ENCODE peak calls at places on chromosomes 12 and 14, in six cellular contexts. U is GM23338, L is neuronal stem cell, O is upper lobe of right lung, V is HAP-1, F is psoas muscle. D is an unnamed sample. For H3K27me3 and H3K36me3, the result is how much of the 10 kb centered on the place peaks cover.

GRCh38 chr14:68111733-68112270 is 292.2 kb downstream of the RAD51B start:
- DNase-seq in U (no peak), L (no peak), O (no peak), V (no peak), F (no peak), D (no peak)

GRCh38 chr14:42665083-42665482 is 1058.4 kb downstream of the LRFN5 start:
- DNase-seq in U (no peak), L (no peak), O (no peak), V (no peak), F (no peak), D (no peak)

GRCh38 chr14:30223385-30223785 is 295.7 kb upstream of the PRKD1 start:
- DNase-seq in U (no peak), L (no peak), O (peak), V (no peak), F (peak), D (no peak)

GRCh38 chr12:117051380-117051779 is 47.8 kb downstream of the TESC start:
- DNase-seq in U (no peak), L (no peak), O (no peak), V (no peak), F (no peak), D (no peak)

GRCh38 chr12:43586646-43587245 is 34.7 kb upstream of the ADAMTS20 start:
- DNase-seq in U (no peak), L (no peak), O (no peak), V (no peak), F (no peak), D (no peak)

GRCh38 chr12:94783862-94784261 is 133.5 kb upstream of the TMCC3 start:
- DNase-seq in U (no peak), L (no peak), O (no peak), V (peak), F (no peak), D (no peak)

GRCh38 chr12:107931761-107932160 is 157.3 kb downstream of the ASCL4 start:
- DNase-seq in U (no peak), L (no peak), O (no peak), V (no peak), F (no peak), D (no peak)

GRCh38 chr14:85247071-85247470 is 282.9 kb upstream of the FLRT2 start:
- DNase-seq in U (no peak), L (no peak), O (no peak), V (no peak), F (no peak), D (no peak)

GRCh38 chr12:113333111-113333750 is 1.7 kb downstream of the SLC8B1 start:
- DNase-seq in U (no peak), L (no peak), O (no peak), V (no peak), F (no peak), D (no peak)

GRCh38 chr14:46344327-46344937 is 307.1 kb downstream of the RPL10L start:
- DNase-seq in U (peak), L (peak), O (no peak), V (peak), F (no peak), D (no peak)

GRCh38 chr12:16972923-16973770 is 367.2 kb upstream of the LMO3 start:
- DNase-seq in U (no peak), L (no peak), O (no peak), V (no peak), F (no peak), D (no peak)

GRCh38 chr12:26077915-26078314 is 46.9 kb downstream of the BHLHE41 start:
- DNase-seq in U (no peak), L (no peak), O (no peak), V (no peak), F (no peak), D (no peak)

GRCh38 chr14:49908433-49908782 is 15.5 kb downstream of the ARF6 start:
- DNase-seq in U (no peak), L (no peak), O (no peak), V (no peak), F (no peak), D (no peak)

GRCh38 chr12:92570056-92570753 is 132.6 kb upstream of the PLEKHG7 start:
- DNase-seq in U (peak), L (peak), O (no peak), V (peak), F (no peak), D (peak)

GRCh38 chr12:67827820-67828383 is 161.3 kb upstream of the IFNG-AS1 start:
- DNase-seq in U (no peak), L (no peak), O (no peak), V (no peak), F (no peak), D (no peak)

GRCh38 chr12:5796171-5797091 is 148.6 kb downstream of the ANO2 start:
- DNase-seq in U (peak), L (peak), O (peak), V (no peak), F (no peak), D (peak)

GRCh38 chr12:123900898-123901376 is 71.7 kb downstream of the CCDC92 start:
- DNase-seq in U (peak), L (no peak), O (no peak), V (no peak), F (no peak), D (no peak)

GRCh38 chr12:54002915-54003339 is 3.0 kb downstream of the HOXC9 start:
- DNase-seq in U (no peak), L (no peak), O (no peak), V (no peak), F (peak), D (no peak)

GRCh38 chr14:62778310-62778709 is 266.9 kb downstream of the KCNH5 start:
- DNase-seq in U (no peak), L (no peak), O (no peak), V (no peak), F (no peak), D (no peak)

GRCh38 chr12:115146453-115146852 is 462.5 kb upstream of the TBX3 start:
- DNase-seq in U (no peak), L (no peak), O (no peak), V (no peak), F (no peak), D (no peak)

GRCh38 chr14:99562848-99563748 is 40.9 kb downstream of the CCDC85C start:
- DNase-seq in U (peak), L (peak), O (peak), V (peak), F (peak), D (peak)

GRCh38 chr14:106094654-106095189 is 568.3 kb downstream of the TMEM121 start:
- DNase-seq in U (no peak), L (no peak), O (no peak), V (no peak), F (peak), D (peak)

GRCh38 chr12:122190842-122191668 is 8.1 kb downstream of the LRRC43 start:
- DNase-seq in U (peak), L (peak), O (peak), V (peak), F (peak), D (peak)

GRCh38 chr12:4701383-4701782 is 18.8 kb upstream of the GALNT8 start:
- DNase-seq in U (no peak), L (no peak), O (no peak), V (no peak), F (peak), D (no peak)

GRCh38 chr12:65941388-65941787 is 117.1 kb downstream of the HMGA2 start:
- DNase-seq in U (no peak), L (no peak), O (no peak), V (no peak), F (no peak), D (no peak)

GRCh38 chr14:71532349-71532748 is 399.9 kb upstream of the RGS6 start:
- DNase-seq in U (no peak), L (no peak), O (no peak), V (no peak), F (no peak), D (no peak)

GRCh38 chr14:74438351-74438915 is 12.4 kb upstream of the SYNDIG1L start:
- DNase-seq in U (peak), L (no peak), O (no peak), V (no peak), F (no peak), D (no peak)

GRCh38 chr14:60085085-60085484 is 6.6 kb upstream of the PCNX4 start:
- DNase-seq in U (no peak), L (no peak), O (no peak), V (no peak), F (no peak), D (no peak)

GRCh38 chr12:98896938-98897337 is 251.8 kb downstream of the APAF1 start:
- DNase-seq in U (peak), L (no peak), O (no peak), V (no peak), F (no peak), D (no peak)

DNA sequence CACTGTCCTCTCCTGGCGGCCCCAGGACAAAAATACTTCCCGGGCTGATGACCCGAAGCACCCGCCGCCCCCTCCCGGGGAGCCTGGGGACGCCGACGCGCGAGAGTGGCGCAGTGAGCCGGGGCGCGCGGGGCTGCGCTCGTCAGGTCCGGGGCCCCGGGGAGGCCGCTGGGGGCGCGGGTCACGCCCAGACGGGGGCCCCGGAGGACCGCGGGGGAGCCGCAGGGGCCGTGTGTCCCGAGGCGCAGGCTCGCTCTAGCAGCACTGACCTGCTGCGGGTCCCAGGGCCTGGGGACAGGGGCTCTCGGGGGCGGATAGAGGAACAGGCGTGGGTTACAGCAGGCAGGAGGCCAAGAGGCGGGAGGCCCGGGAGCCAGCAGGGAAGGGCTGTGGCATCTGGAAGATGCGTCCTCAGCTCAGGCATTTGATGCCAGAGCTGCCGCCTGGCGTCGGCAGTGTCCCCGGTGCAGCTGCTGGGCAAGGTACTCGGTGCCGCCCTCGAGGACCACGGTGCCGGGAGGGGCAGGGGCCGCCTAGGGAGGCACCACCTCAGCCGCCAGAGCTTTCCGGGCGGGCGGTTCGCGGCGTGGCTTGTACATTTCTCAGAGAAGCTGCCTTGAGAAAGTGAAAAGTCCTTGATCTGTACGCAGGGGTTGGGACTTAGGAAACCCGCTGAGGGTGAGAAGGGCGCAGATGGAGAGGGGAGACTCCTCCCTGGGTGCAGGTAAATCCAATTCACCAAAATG is 1.2 kb downstream of the WNT5B start:
- DNase-seq in U (peak), L (no peak), O (peak), V (no peak), F (peak), D (no peak)
- H3K4me3 ChIP-seq in U (peak), L (peak), O (peak), V (peak), F (peak), D (peak)

GRCh38 chr14:73240816-73241480 is 3.6 kb downstream of the PAPLN start:
- DNase-seq in U (no peak), L (no peak), O (no peak), V (no peak), F (no peak), D (no peak)
- H3K27me3 ChIP-seq in U (half or more), L (half or more), O (under half), V (under half), F (under half), D (under half)

GRCh38 chr12:132804426-132804861 is 24.2 kb downstream of the GOLGA3 start:
- DNase-seq in U (peak), L (no peak), O (no peak), V (no peak), F (no peak), D (no peak)
- H3K36me3 ChIP-seq in U (under half), L (half or more), O (half or more), V (half or more), F (under half), D (under half)

GRCh38 chr14:36405589-36406274 is 85.3 kb upstream of the MBIP start:
- DNase-seq in U (no peak), L (no peak), O (no peak), V (no peak), F (no peak), D (no peak)
- H3K4me3 ChIP-seq in U (no peak), L (no peak), O (no peak), V (no peak), F (no peak), D (no peak)